ENCODE peak calls at places on chromosomes 3 and 15, in four cellular contexts. One of them, this sample, is unnamed.

GRCh38 chr3:111577798-111578685 is 17.1 kb downstream of the ZBED2 start:
- DNase-seq in GM12878: peak; percentile 39
- DNase-seq in K562: no peak
- DNase-seq in H1: no peak
- DNase-seq in this sample: peak; percentile 16

GRCh38 chr3:86998551-86998950 is 7.6 kb upstream of the VGLL3 start:
- DNase-seq in GM12878: no peak
- DNase-seq in K562: no peak
- DNase-seq in H1: no peak
- DNase-seq in this sample: no peak

GRCh38 chr15:78397382-78397781 is 40.6 kb upstream of the IREB2 start:
- DNase-seq in H1: no peak
- DNase-seq in GM12878: no peak
- DNase-seq in K562: no peak
- DNase-seq in this sample: no peak

GRCh38 chr3:39668420-39668819 is 141.0 kb upstream of the MYRIP start:
- DNase-seq in K562: peak; percentile 54
- DNase-seq in H1: no peak
- DNase-seq in GM12878: no peak
- DNase-seq in this sample: peak; percentile 38

GRCh38 chr3:159765025-159765859 is 223.4 kb upstream of the IL12A start:
- DNase-seq in K562: no peak
- DNase-seq in H1: peak; percentile 67
- DNase-seq in GM12878: no peak
- DNase-seq in this sample: no peak

GRCh38 chr15:29613951-29614382 is 208.3 kb downstream of the TJP1 start:
- DNase-seq in H1: peak; percentile 67
- DNase-seq in K562: peak; percentile 62
- DNase-seq in GM12878: no peak
- DNase-seq in this sample: peak; percentile 29

GRCh38 chr3:20078194-20078709 is 38.0 kb downstream of the KAT2B start:
- DNase-seq in GM12878: no peak
- DNase-seq in H1: no peak
- DNase-seq in K562: no peak
- DNase-seq in this sample: no peak

GRCh38 chr3:110881069-110881468 is 190.5 kb upstream of the NECTIN3 start:
- DNase-seq in K562: peak; percentile 9
- DNase-seq in H1: no peak
- DNase-seq in GM12878: no peak
- DNase-seq in this sample: peak; percentile 63

GRCh38 chr15:90262426-90262825 is 3.0 kb upstream of the NGRN start:
- DNase-seq in GM12878: no peak
- DNase-seq in H1: no peak
- DNase-seq in K562: no peak
- DNase-seq in this sample: no peak

GRCh38 chr15:80106051-80106450 is 46.6 kb downstream of the ZFAND6 start:
- DNase-seq in H1: no peak
- DNase-seq in GM12878: no peak
- DNase-seq in K562: no peak
- DNase-seq in this sample: no peak

DNA sequence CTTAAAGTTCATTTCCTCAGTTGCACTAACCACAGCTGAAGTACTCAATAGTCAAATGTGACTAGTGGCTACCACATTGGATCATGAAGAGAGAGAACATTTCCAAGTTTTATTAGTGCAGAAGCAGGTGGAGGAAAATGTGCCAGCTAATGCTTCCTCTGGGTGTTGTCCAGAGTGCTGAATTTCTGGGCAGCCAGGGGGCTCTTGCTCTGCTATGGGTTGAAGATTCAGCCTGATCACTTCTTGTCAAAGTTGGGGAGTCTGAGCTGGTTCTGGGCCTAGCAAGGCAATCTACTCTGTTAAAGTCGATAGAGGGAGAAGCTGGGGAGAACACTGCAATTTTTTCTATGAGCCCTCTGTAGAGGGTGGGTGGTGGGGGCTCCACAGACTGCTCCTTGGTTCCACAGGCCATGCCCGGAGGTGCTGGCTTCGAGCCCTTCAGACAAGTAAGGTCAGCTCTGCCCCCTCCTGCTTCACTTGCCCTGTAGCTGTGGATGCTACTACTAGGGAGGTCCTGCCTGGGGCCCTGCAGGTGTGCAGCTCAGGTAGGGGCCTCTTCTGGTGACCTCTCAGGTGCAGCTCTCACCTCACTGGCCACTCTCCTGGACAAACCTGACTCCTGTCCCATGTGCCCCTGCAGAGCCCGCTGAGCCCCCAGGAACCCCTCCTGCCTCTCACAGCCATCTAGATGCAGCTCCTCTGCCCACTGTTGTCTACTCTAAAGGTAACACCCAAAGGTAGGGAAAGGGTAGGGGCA is 8.2 kb downstream of the ALG3 start:
- DNase-seq in K562: no peak
- DNase-seq in H1: peak; percentile 60
- DNase-seq in GM12878: no peak
- DNase-seq in this sample: no peak
- TF ChIP-seq CTCF in K562: no peak
- TF ChIP-seq CTCF in H1: no peak
- TF ChIP-seq CTCF in GM12878: no peak
- TF ChIP-seq CTCF in this sample: no peak

GRCh38 chr15:61834076-61834697 is 226.1 kb downstream of the VPS13C start:
- DNase-seq in GM12878: no peak
- DNase-seq in K562: peak; percentile 62
- DNase-seq in H1: peak; percentile 96
- DNase-seq in this sample: peak; percentile 34
- H2AFZ ChIP-seq in GM12878: no peak overlapping the region
- H2AFZ ChIP-seq in K562: no peak overlapping the region
- H2AFZ ChIP-seq in H1: peak overlapping the region; percentile 93
- H2AFZ ChIP-seq in this sample: no peak overlapping the region

GRCh38 chr15:63090502-63091286 is 31.0 kb upstream of the LACTB start:
- DNase-seq in GM12878: no peak
- DNase-seq in K562: no peak
- DNase-seq in H1: no peak
- DNase-seq in this sample: no peak

GRCh38 chr15:63091679-63092078 is 30.0 kb upstream of the LACTB start:
- DNase-seq in GM12878: no peak
- DNase-seq in K562: no peak
- DNase-seq in H1: no peak
- DNase-seq in this sample: no peak

GRCh38 chr15:63088532-63089245 is 33.0 kb upstream of the LACTB start:
- DNase-seq in GM12878: no peak
- DNase-seq in H1: no peak
- DNase-seq in K562: no peak
- DNase-seq in this sample: no peak

GRCh38 chr15:63086967-63087366 is 34.7 kb upstream of the LACTB start:
- DNase-seq in GM12878: no peak
- DNase-seq in K562: no peak
- DNase-seq in H1: no peak
- DNase-seq in this sample: no peak

DNA sequence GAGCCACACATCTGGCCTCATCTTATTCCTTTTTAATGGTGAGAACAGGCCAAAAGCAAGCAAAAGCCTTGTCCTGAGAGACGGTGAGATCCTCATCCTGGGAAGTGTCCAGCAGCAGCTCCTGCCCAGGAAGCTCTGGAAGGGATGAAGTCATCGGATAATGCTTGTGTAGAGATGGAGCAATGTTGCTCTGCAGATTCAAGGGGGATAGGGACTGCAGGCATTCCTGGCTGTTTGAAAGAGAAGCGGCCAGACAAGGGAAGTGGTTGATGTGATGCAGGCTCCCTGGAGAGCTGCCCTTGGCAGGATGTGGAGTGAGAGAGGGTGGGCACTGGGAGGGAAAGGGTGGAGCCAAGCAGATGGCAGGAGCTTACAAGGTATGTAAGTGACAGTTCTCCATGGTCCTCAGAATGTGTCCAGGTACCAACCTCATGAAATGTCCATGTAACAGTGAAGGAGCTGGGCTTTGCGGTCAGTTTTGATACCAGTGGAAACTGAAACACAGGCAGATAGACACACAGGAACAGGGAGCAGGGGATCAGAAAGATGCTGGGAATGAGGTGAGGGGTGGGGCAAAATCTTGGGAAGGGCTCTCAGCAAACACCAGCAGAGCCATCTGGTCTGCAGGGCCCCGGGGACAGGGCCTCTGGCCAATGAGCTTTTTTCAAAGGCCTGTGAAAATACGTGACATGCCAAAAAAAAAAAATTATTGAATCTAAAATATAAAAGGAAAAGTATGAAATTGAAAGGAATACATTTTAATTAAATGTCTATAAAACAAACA is 32.2 kb upstream of the LACTB start:
- DNase-seq in K562: no peak
- DNase-seq in H1: no peak
- DNase-seq in GM12878: no peak
- DNase-seq in this sample: peak; percentile 82
- TF ChIP-seq CBX5 in K562: no peak
- TF ChIP-seq CBX5 in H1: no peak
- TF ChIP-seq CBX5 in GM12878: no peak
- TF ChIP-seq CBX5 in this sample: no peak

DNA sequence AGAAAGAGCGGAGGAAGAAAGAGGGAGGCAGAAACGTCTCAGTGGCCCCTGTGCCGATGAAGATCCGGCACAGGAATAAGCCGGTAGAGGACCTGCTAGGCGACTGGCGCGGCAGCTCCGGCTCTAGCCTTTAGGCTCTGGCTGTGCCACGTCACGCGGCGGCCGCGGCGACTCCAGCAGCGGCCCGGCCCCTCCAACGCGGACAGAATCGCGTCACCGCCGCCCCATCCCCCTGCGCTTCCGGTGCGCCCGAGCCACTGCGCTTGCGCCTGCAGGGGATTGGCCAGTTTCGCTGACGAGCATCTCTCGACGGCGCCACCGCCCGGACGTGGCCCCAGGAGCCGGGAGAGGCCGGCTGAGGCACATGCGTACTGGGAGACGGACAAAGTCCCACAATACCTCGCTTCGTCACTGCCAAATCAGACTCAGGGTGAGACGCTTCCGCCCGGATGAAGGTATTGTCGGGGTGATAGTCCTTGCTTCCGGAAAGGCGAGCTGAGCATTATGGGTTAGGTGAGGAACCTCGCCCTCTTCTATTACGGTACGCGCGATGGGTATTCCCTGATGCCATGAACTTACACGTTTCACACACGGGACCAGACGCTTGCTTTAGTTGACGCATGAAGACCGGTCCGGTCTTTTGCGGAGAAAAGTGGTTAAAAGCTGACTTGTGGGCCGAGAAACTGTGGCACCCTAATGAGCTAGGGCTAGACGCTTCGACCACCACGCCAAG is at the start of gene ARF4:
- DNase-seq in K562: peak; percentile 95
- DNase-seq in GM12878: peak; percentile 99
- DNase-seq in H1: peak; percentile 99
- DNase-seq in this sample: peak; percentile 99
- TF ChIP-seq CTCF in K562: peak; percentile 50
- TF ChIP-seq CTCF in GM12878: peak; percentile 7
- TF ChIP-seq CTCF in H1: peak; percentile 18
- TF ChIP-seq CTCF in this sample: peak; percentile 69

GRCh38 chr3:71456826-71457225 is 126.7 kb downstream of the FOXP1 start:
- DNase-seq in K562: no peak
- DNase-seq in GM12878: no peak
- DNase-seq in H1: no peak
- DNase-seq in this sample: no peak
- H2AFZ ChIP-seq in K562: no peak overlapping the region
- H2AFZ ChIP-seq in GM12878: no peak overlapping the region
- H2AFZ ChIP-seq in H1: no peak overlapping the region
- H2AFZ ChIP-seq in this sample: no peak overlapping the region

DNA sequence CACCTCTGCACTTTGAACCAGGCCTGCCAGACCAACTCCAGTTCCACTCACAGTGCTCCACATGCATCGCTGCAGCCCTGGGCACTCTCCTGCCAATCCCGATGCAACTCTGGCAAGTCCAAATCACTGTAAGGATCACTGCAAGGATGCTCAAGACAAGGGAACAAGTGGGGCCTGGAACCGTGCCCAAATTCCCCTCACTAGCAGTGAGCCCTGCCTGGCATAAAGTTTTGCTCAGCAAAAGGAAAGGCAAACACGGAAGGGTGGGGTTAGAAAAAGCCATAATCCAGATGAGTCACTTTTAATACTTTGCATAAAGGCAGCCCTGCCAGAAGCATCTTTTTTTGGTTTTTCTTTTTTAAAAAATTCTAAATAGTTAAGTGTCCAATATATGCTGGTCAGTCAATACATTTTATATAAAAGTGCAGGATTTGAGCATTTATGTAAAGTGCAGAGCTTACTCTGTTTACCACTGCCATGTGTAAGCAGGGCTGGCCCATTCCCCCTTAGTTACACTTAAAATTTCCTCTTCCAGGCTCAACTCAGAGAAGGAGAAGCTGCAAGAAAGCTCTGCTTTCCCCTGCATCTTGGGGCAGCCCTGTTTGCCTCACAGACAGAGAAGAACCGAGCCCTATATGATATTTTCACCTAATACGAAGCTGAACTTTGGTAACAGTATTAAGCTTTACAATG is 102.2 kb downstream of the CD47 start:
- DNase-seq in H1: no peak
- DNase-seq in K562: no peak
- DNase-seq in GM12878: no peak
- DNase-seq in this sample: no peak
- TF ChIP-seq CBX5 in H1: no peak
- TF ChIP-seq CBX5 in K562: no peak
- TF ChIP-seq CBX5 in GM12878: no peak
- TF ChIP-seq CBX5 in this sample: no peak

GRCh38 chr3:186510374-186511079 is 33.7 kb downstream of the CRYGS start:
- DNase-seq in H1: no peak
- DNase-seq in GM12878: no peak
- DNase-seq in K562: no peak
- DNase-seq in this sample: no peak

GRCh38 chr3:186511245-186511644 is 32.9 kb downstream of the CRYGS start:
- DNase-seq in K562: no peak
- DNase-seq in H1: no peak
- DNase-seq in GM12878: peak; percentile 70
- DNase-seq in this sample: no peak

GRCh38 chr3:186509423-186509822 is 34.8 kb downstream of the CRYGS start:
- DNase-seq in K562: no peak
- DNase-seq in GM12878: no peak
- DNase-seq in H1: no peak
- DNase-seq in this sample: no peak

GRCh38 chr3:186512570-186513302 is 31.4 kb downstream of the CRYGS start:
- DNase-seq in H1: no peak
- DNase-seq in K562: no peak
- DNase-seq in GM12878: no peak
- DNase-seq in this sample: no peak

GRCh38 chr3:186511702-186512101 is 32.5 kb downstream of the CRYGS start:
- DNase-seq in H1: no peak
- DNase-seq in K562: no peak
- DNase-seq in GM12878: no peak
- DNase-seq in this sample: no peak
- TF ChIP-seq CTCF in H1: no peak
- TF ChIP-seq CTCF in K562: no peak
- TF ChIP-seq CTCF in GM12878: no peak
- TF ChIP-seq CTCF in this sample: peak; percentile 12

DNA sequence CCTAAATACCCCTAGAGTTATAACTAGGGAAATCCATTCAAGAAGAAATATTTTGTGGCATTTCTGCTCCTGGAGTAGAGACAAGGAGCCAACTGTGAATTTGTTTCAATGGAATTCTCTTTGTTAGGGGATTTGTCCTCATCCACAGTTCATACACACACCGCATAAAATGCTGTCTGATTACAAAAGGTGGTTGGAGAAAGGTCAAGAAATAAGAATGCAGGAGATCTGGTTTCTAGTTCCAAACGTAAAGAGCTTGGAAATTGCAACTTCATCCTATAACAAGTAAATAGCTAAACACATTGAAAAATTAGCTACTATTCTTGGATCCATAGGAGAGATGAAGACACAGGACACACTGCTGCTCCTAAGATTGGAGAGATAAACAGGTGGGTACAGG is 66.3 kb upstream of the NEDD4 start:
- DNase-seq in GM12878: no peak
- DNase-seq in K562: no peak
- DNase-seq in H1: no peak
- DNase-seq in this sample: no peak
- H2AFZ ChIP-seq in GM12878: no peak overlapping the region
- H2AFZ ChIP-seq in K562: no peak overlapping the region
- H2AFZ ChIP-seq in H1: no peak overlapping the region
- H2AFZ ChIP-seq in this sample: no peak overlapping the region